ENCODE peak calls at places on chromosomes 2 and 18, in eight cellular contexts. J is fibroblast of mammary gland, F is neural progenitor cell, X is nephron progenitor cell, R is GM10248, A is tibial artery, S is AG10803, G is fibroblast of lung. M is an unnamed sample.

GRCh38 chr18:32380559-32380958 is 90.1 kb downstream of the GAREM1 start:
- DNase-seq in J (peak; percentile 47), F (no peak), X (no peak), R (no peak), A (no peak), S (no peak), G (no peak), M (no peak)

GRCh38 chr2:72921866-72922265 is 4.5 kb downstream of the EMX1 start:
- DNase-seq in J (no peak), F (no peak), X (no peak), R (no peak), A (no peak), S (no peak), G (no peak), M (no peak)

GRCh38 chr2:134008837-134009236 is 245.0 kb upstream of the MGAT5 start:
- DNase-seq in J (no peak), F (no peak), X (no peak), R (no peak), A (no peak), S (no peak), G (no peak), M (no peak)

GRCh38 chr18:65227970-65228369 is 522.8 kb upstream of the CDH7 start:
- DNase-seq in J (no peak), F (peak; percentile 10), X (no peak), R (no peak), A (no peak), S (no peak), G (no peak), M (no peak)

GRCh38 chr18:13993730-13994129 is 78.4 kb upstream of the MC2R start:
- DNase-seq in J (no peak), F (no peak), X (no peak), R (no peak), A (no peak), S (no peak), G (no peak), M (no peak)

GRCh38 chr2:60555066-60555793 is 1.8 kb upstream of the BCL11A start:
- DNase-seq in J (peak; percentile 51), F (peak; percentile 85), X (peak; percentile 73), R (peak; percentile 64), A (no peak), S (peak; percentile 65), G (peak; percentile 67), M (peak; percentile 63)

GRCh38 chr18:12886498-12887126 is 2.6 kb upstream of the PTPN2 start:
- DNase-seq in J (peak; percentile 20), F (peak; percentile 16), X (no peak), R (no peak), A (no peak), S (peak; percentile 13), G (no peak), M (no peak)

GRCh38 chr2:201126308-201127127 is 10.6 kb downstream of the CFLAR start:
- DNase-seq in J (peak; percentile 30), F (no peak), X (no peak), R (no peak), A (no peak), S (peak; percentile 60), G (peak; percentile 65), M (no peak)

GRCh38 chr2:73870084-73870483 is 22.7 kb upstream of the ACTG2 start:
- DNase-seq in J (peak; percentile 95), F (no peak), X (no peak), R (no peak), A (peak; percentile 73), S (peak; percentile 80), G (peak; percentile 97), M (no peak)

DNA sequence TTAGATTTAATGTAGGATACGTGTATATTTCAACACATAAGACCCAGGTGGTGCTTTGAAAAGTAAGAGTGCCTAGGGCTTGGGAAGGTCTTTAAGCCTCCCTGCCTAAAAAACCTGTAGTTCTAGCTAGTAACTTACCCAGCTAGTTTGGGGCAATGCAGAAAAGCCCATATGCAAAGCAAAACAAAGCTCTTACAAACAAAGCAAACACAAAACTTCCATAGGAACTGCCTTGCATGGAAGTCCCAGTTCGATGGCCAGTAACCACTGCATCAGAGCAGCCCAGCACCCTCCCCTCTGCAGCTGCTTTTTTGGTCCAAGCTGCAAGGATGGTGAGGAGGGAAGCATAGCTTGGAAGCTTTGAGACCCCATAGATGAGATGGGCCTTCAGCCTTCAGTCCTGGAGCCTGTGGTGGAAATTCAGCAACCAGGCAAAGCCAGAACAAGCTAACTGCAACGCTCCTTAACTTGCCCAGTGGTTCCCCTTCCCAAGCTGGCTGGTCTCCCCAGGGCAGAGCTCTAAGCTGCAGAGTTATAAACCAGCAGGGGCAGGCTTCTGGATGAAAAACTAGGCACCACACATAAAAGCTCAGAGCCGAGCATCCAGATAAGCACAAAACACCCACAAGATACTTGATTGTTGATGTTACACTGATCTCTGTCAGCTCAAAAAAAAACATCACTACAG is 16.2 kb downstream of the C2orf76 start:
- DNase-seq in J (no peak), F (peak; percentile 45), X (no peak), R (no peak), A (no peak), S (no peak), G (no peak), M (no peak)
- TF ChIP-seq CTCF in J (no peak), F (peak; percentile 38), X (no peak), R (no peak), A (no peak), S (no peak), G (no peak), M (no peak)

GRCh38 chr2:237164474-237165047 is 78.9 kb downstream of the COPS8 start:
- DNase-seq in J (no peak), F (no peak), X (no peak), R (no peak), A (no peak), S (no peak), G (no peak), M (no peak)

GRCh38 chr2:237167038-237167437 is 81.3 kb downstream of the COPS8 start:
- DNase-seq in J (no peak), F (no peak), X (no peak), R (no peak), A (no peak), S (no peak), G (no peak), M (no peak)

GRCh38 chr2:237162959-237163358 is 77.3 kb downstream of the COPS8 start:
- DNase-seq in J (no peak), F (no peak), X (no peak), R (no peak), A (no peak), S (no peak), G (no peak), M (no peak)

GRCh38 chr2:237167934-237168333 is 82.2 kb downstream of the COPS8 start:
- DNase-seq in J (no peak), F (no peak), X (no peak), R (no peak), A (no peak), S (no peak), G (no peak), M (no peak)

GRCh38 chr2:237165405-237166276 is 80.0 kb downstream of the COPS8 start:
- DNase-seq in J (peak; percentile 74), F (peak; percentile 64), X (no peak), R (no peak), A (no peak), S (no peak), G (peak; percentile 40), M (no peak)
- TF ChIP-seq CTCF in J (peak; percentile 84), F (peak; percentile 73), X (peak; percentile 60), R (peak; percentile 24), A (no peak), S (peak; percentile 73), G (peak; percentile 72), M (peak; percentile 19)

DNA sequence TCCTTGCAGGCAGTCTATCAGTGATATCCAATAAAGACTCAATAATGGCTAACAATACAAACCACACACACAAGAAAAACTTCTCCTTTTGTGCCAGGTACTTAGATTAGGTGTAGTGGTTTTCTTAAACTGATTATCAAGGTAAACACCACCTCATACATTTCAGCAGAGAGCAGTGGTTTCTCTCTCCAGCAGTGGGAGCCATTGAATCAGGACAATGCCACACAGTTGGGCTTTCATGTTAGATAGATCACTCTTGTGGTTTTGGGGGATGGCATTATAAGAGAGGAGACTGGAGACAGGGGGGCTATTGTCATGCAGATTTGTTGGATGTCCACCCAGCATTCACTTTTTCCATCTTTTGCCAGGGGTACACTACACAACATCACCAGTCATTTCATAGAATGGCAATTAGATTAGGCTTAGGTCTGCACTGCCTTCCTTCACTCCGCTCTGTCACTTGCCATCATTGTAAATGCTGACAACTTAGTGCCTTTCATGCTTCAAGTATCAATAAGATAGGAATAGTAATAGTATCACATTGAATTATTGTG is 13.6 kb upstream of the IRS1 start:
- DNase-seq in J (no peak), F (peak; percentile 52), X (no peak), R (no peak), A (no peak), S (no peak), G (no peak), M (no peak)
- TF ChIP-seq CTCF in J (peak; percentile 71), F (peak; percentile 57), X (no peak), R (peak; percentile 53), A (no peak), S (peak; percentile 59), G (peak; percentile 54), M (no peak)

GRCh38 chr2:33786881-33787280 is 187.8 kb upstream of the FAM98A start:
- DNase-seq in J (no peak), F (no peak), X (no peak), R (no peak), A (no peak), S (no peak), G (no peak), M (no peak)

GRCh38 chr2:33784488-33784887 is 185.4 kb upstream of the FAM98A start:
- DNase-seq in J (no peak), F (no peak), X (no peak), R (no peak), A (no peak), S (no peak), G (no peak), M (no peak)

GRCh38 chr2:33777791-33778190 is 178.7 kb upstream of the FAM98A start:
- DNase-seq in J (peak; percentile 43), F (no peak), X (no peak), R (no peak), A (no peak), S (no peak), G (peak; percentile 47), M (no peak)

GRCh38 chr2:33785201-33786106 is 186.4 kb upstream of the FAM98A start:
- DNase-seq in J (peak; percentile 6), F (no peak), X (no peak), R (peak; percentile 47), A (no peak), S (no peak), G (peak; percentile 72), M (no peak)

DNA sequence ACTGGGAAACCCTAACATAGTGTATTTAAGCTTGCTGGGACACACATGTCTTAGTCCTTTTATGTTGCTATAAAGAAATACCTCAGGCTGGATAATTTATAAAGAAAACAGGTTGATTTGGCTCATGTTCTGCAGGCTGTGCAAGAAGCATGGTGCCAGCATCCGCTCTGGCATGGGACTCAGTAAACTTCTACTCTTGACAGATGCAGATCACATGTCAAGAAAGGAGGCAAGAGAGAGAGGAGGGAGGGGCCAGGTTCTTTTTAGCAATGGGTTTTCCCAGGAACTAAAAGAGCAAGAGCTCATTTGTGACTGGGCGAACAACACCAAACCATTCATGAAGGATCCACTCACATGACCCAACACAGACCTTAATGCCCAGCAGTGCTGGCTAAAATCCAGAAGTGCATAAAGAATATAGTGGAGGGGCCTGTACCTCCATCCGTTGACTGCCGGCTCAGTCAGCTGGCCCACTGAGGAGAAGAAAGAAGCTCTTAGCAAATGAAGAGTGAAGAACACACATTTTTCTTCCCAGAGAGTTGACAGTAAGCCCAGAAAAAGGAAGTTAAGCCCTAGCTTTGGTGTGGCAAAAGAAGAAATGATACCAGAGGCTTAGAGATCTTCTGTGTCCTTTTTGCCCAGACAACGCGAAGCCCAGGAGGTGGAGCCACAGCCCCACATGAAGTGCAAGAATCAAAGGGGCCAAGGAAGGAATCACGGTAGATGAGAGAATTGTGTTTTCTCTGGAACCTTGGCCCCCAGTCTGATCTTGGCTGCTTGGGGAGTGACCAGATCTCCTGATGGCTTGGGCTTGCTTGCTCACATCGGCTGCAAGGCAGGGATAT is 183.5 kb upstream of the FAM98A start:
- DNase-seq in J (no peak), F (peak; percentile 39), X (no peak), R (no peak), A (no peak), S (no peak), G (no peak), M (no peak)
- TF ChIP-seq CTCF in J (no peak), F (peak; percentile 50), X (no peak), R (no peak), A (no peak), S (no peak), G (no peak), M (no peak)